ENCODE peak calls at places on chromosomes 6 and 20, in four cellular contexts. One of them, this sample, is unnamed.

GRCh38 chr6:35359744-35360348 is 17.5 kb downstream of the PPARD start:
- DNase-seq in GM12891: no peak
- DNase-seq in GM12878: no peak
- DNase-seq in K562: no peak
- DNase-seq in this sample: no peak

GRCh38 chr6:12116264-12116800 is 104.2 kb downstream of the HIVEP1 start:
- DNase-seq in GM12891: no peak
- DNase-seq in GM12878: no peak
- DNase-seq in K562: no peak
- DNase-seq in this sample: no peak

GRCh38 chr6:167968091-167968490 is 29.4 kb upstream of the KIF25 start:
- DNase-seq in GM12891: no peak
- DNase-seq in GM12878: no peak
- DNase-seq in K562: peak
- DNase-seq in this sample: no peak

GRCh38 chr6:23559587-23560343 is 566.2 kb upstream of the NRSN1 start:
- DNase-seq in GM12891: no peak
- DNase-seq in GM12878: no peak
- DNase-seq in K562: no peak
- DNase-seq in this sample: no peak

GRCh38 chr20:1085515-1086272 is 32.7 kb upstream of the PSMF1 start:
- DNase-seq in GM12891: no peak
- DNase-seq in GM12878: no peak
- DNase-seq in K562: peak
- DNase-seq in this sample: no peak

GRCh38 chr20:46122071-46122470 is 4.0 kb downstream of the CD40 start:
- DNase-seq in GM12891: no peak
- DNase-seq in GM12878: no peak
- DNase-seq in K562: no peak
- DNase-seq in this sample: no peak

GRCh38 chr6:111119550-111120329 is 32.4 kb downstream of the SLC16A10 start:
- DNase-seq in GM12891: no peak
- DNase-seq in GM12878: no peak
- DNase-seq in K562: no peak
- DNase-seq in this sample: no peak

GRCh38 chr20:58408603-58409246 is 19.7 kb downstream of the VAPB start:
- DNase-seq in GM12891: no peak
- DNase-seq in GM12878: no peak
- DNase-seq in K562: no peak
- DNase-seq in this sample: no peak

GRCh38 chr6:17871836-17872235 is 115.6 kb downstream of the KIF13A start:
- DNase-seq in GM12891: no peak
- DNase-seq in GM12878: no peak
- DNase-seq in K562: no peak
- DNase-seq in this sample: no peak

GRCh38 chr6:13220266-13220665 is 108.1 kb downstream of the TBC1D7 start:
- DNase-seq in GM12891: no peak
- DNase-seq in GM12878: no peak
- DNase-seq in K562: no peak
- DNase-seq in this sample: no peak

GRCh38 chr6:36334832-36335459 is 1.7 kb downstream of the BNIP5 start:
- DNase-seq in GM12891: no peak
- DNase-seq in GM12878: no peak
- DNase-seq in K562: no peak
- DNase-seq in this sample: no peak

GRCh38 chr20:17083738-17084137 is 143.1 kb upstream of the PCSK2 start:
- DNase-seq in GM12891: no peak
- DNase-seq in GM12878: no peak
- DNase-seq in K562: no peak
- DNase-seq in this sample: no peak

GRCh38 chr6:33630014-33630413 is 8.9 kb downstream of the ITPR3 start:
- DNase-seq in GM12891: no peak
- DNase-seq in GM12878: no peak
- DNase-seq in K562: no peak
- DNase-seq in this sample: no peak

GRCh38 chr20:46368902-46369268 is 37.5 kb downstream of the ELMO2 start:
- DNase-seq in GM12891: no peak
- DNase-seq in GM12878: no peak
- DNase-seq in K562: peak
- DNase-seq in this sample: no peak

GRCh38 chr6:121998631-121999030 is 400.8 kb upstream of the HSF2 start:
- DNase-seq in GM12891: no peak
- DNase-seq in GM12878: no peak
- DNase-seq in K562: no peak
- DNase-seq in this sample: no peak

GRCh38 chr20:56249244-56249955 is 868 bp downstream of the MC3R start:
- DNase-seq in GM12891: no peak
- DNase-seq in GM12878: no peak
- DNase-seq in K562: peak
- DNase-seq in this sample: peak

GRCh38 chr20:52484438-52484837 is 292.9 kb upstream of the ZFP64 start:
- DNase-seq in GM12891: no peak
- DNase-seq in GM12878: no peak
- DNase-seq in K562: no peak
- DNase-seq in this sample: no peak

GRCh38 chr20:57582432-57583288 is 21.8 kb downstream of the PCK1 start:
- DNase-seq in GM12891: no peak
- DNase-seq in GM12878: no peak
- DNase-seq in K562: peak
- DNase-seq in this sample: no peak

GRCh38 chr6:2872417-2873358 is 30.4 kb downstream of the SERPINB9 start:
- DNase-seq in GM12891: no peak
- DNase-seq in GM12878: no peak
- DNase-seq in K562: no peak
- DNase-seq in this sample: no peak

GRCh38 chr20:50628326-50628725 is 63.0 kb downstream of the RIPOR3 start:
- DNase-seq in GM12891: no peak
- DNase-seq in GM12878: no peak
- DNase-seq in K562: no peak
- DNase-seq in this sample: no peak

GRCh38 chr6:6592836-6593235 is 4.3 kb downstream of the LY86 start:
- DNase-seq in GM12891: no peak
- DNase-seq in GM12878: no peak
- DNase-seq in K562: no peak
- DNase-seq in this sample: peak

GRCh38 chr20:44706371-44707258 is 8.6 kb upstream of the CCN5 start:
- DNase-seq in GM12891: no peak
- DNase-seq in GM12878: no peak
- DNase-seq in K562: no peak
- DNase-seq in this sample: no peak

GRCh38 chr6:9921366-9921765 is 493.5 kb downstream of the TFAP2A start:
- DNase-seq in GM12891: no peak
- DNase-seq in GM12878: no peak
- DNase-seq in K562: no peak
- DNase-seq in this sample: no peak

GRCh38 chr6:83038246-83038645 is 27.4 kb downstream of the UBE3D start:
- DNase-seq in GM12891: no peak
- DNase-seq in GM12878: no peak
- DNase-seq in K562: no peak
- DNase-seq in this sample: no peak

GRCh38 chr20:19956976-19957375 is 60.2 kb upstream of the NAA20 start:
- DNase-seq in GM12891: no peak
- DNase-seq in GM12878: no peak
- DNase-seq in K562: no peak
- DNase-seq in this sample: no peak
- TF ChIP-seq SPI1 in GM12891: no peak
- TF ChIP-seq SPI1 in GM12878: no peak
- TF ChIP-seq SPI1 in K562: no peak
- TF ChIP-seq SPI1 in this sample: no peak

DNA sequence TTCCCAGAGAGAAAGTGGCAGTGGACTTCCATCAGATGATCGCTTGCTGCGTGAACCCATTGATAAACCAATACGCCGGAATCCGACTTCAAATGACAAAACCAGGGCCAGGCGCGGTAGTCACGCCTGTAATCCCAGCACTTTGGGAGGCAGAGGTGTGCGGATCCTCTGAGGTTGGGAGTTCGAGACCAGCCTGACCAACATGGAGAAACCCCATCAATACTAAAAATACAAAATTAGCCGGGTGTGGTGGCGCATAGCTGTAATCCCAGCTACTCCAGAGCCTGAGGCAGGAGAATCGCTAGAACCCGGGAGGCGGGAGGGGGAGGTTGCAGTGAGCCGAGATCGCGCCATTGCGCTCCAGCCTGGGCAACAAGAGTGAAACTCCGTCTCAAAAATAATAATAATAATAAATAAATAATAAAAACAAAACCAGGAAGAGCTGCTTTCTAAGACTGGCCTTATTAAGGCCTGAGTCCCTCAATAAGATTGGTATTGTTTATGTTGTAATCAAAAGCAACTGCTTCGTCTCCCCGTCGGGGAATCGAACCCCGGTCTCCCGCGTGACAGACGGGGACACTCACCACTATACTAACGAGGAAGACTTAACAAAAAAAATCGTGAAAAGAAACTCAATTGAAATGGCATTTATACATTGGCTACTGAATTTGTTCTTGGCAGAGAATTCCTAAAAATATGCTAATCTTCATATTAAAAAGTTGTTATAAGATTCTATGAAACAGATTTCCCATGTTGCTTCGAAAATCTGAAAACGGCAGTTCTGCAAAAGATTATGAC is 110.2 kb upstream of the ZNF184 start:
- DNase-seq in GM12891: no peak
- DNase-seq in GM12878: no peak
- DNase-seq in K562: peak
- DNase-seq in this sample: no peak
- TF ChIP-seq SPI1 in GM12891: no peak
- TF ChIP-seq SPI1 in GM12878: no peak
- TF ChIP-seq SPI1 in K562: no peak
- TF ChIP-seq SPI1 in this sample: no peak

GRCh38 chr6:132333639-132334516 is 67.4 kb downstream of the MOXD1 start:
- DNase-seq in GM12891: no peak
- DNase-seq in GM12878: no peak
- DNase-seq in K562: no peak
- DNase-seq in this sample: no peak
- TF ChIP-seq SPI1 in GM12891: no peak
- TF ChIP-seq SPI1 in GM12878: no peak
- TF ChIP-seq SPI1 in K562: no peak
- TF ChIP-seq SPI1 in this sample: no peak

DNA sequence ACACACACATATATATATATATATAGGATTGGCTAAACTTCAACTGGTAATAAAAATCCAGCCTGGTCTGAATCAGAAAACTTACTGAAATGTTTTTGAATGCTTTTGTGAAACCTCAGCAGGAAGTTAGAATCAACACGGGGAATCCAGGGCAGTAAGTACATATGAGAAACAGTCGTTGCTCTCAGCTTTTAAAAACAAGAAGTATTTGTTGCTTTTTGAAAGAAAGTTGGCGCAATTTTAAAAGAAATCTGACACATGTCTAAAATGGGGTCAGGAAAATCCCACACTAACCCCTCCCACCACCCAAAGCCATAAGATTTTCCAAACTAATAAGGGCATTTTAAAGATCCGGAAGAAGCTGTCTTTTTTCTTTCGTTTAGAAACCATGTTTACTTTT is 11.5 kb upstream of the CCDC170 start:
- DNase-seq in GM12891: no peak
- DNase-seq in GM12878: no peak
- DNase-seq in K562: no peak
- DNase-seq in this sample: peak
- TF ChIP-seq SPI1 in GM12891: no peak
- TF ChIP-seq SPI1 in GM12878: no peak
- TF ChIP-seq SPI1 in K562: no peak
- TF ChIP-seq SPI1 in this sample: no peak

GRCh38 chr20:22576273-22576672 is 8.1 kb downstream of the FOXA2 start:
- DNase-seq in GM12891: no peak
- DNase-seq in GM12878: no peak
- DNase-seq in K562: no peak
- DNase-seq in this sample: no peak

GRCh38 chr20:22575737-22576136 is 8.6 kb downstream of the FOXA2 start:
- DNase-seq in GM12891: no peak
- DNase-seq in GM12878: no peak
- DNase-seq in K562: no peak
- DNase-seq in this sample: no peak

GRCh38 chr20:22574545-22575086 is 9.8 kb downstream of the FOXA2 start:
- DNase-seq in GM12891: no peak
- DNase-seq in GM12878: no peak
- DNase-seq in K562: no peak
- DNase-seq in this sample: no peak

GRCh38 chr20:22576733-22577514 is 7.4 kb downstream of the FOXA2 start:
- DNase-seq in GM12891: no peak
- DNase-seq in GM12878: no peak
- DNase-seq in K562: no peak
- DNase-seq in this sample: no peak

GRCh38 chr20:22575087-22575721 is 9.2 kb downstream of the FOXA2 start:
- DNase-seq in GM12891: no peak
- DNase-seq in GM12878: no peak
- DNase-seq in K562: no peak
- DNase-seq in this sample: no peak
- TF ChIP-seq SPI1 in GM12891: no peak
- TF ChIP-seq SPI1 in GM12878: no peak
- TF ChIP-seq SPI1 in K562: no peak
- TF ChIP-seq SPI1 in this sample: no peak

GRCh38 chr20:32474009-32474716 is 111.0 kb downstream of the NOL4L start:
- DNase-seq in GM12891: no peak
- DNase-seq in GM12878: no peak
- DNase-seq in K562: no peak
- DNase-seq in this sample: no peak
- TF ChIP-seq SPI1 in GM12891: no peak
- TF ChIP-seq SPI1 in GM12878: no peak
- TF ChIP-seq SPI1 in K562: no peak
- TF ChIP-seq SPI1 in this sample: no peak

GRCh38 chr20:37147250-37147649 is 31.9 kb upstream of the RPN2 start:
- DNase-seq in GM12891: no peak
- DNase-seq in GM12878: no peak
- DNase-seq in K562: no peak
- DNase-seq in this sample: no peak

GRCh38 chr20:37145014-37145413 is 34.1 kb upstream of the RPN2 start:
- DNase-seq in GM12891: no peak
- DNase-seq in GM12878: no peak
- DNase-seq in K562: no peak
- DNase-seq in this sample: peak

GRCh38 chr20:37137547-37137946 is 41.6 kb upstream of the RPN2 start:
- DNase-seq in GM12891: no peak
- DNase-seq in GM12878: no peak
- DNase-seq in K562: no peak
- DNase-seq in this sample: no peak

DNA sequence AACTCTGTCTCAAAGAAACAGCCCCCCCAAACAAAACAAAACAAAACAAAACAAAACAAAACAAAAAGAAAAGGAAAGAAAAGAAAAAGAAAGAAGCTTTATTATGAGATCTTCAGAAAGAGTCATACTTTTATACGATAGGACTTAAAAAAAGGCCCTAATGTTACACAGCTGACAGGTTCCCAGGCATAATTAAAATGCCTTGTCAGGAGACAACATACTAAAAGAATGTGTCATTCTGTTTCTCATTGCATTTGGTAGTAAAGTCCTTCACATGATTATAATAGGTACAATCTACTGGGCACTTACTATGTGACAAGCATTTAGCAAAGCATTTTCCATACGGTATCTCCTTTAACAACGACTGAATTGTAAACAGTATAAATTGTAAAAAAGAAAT is 36.4 kb upstream of the RPN2 start:
- DNase-seq in GM12891: no peak
- DNase-seq in GM12878: no peak
- DNase-seq in K562: no peak
- DNase-seq in this sample: no peak
- TF ChIP-seq SPI1 in GM12891: no peak
- TF ChIP-seq SPI1 in GM12878: no peak
- TF ChIP-seq SPI1 in K562: no peak
- TF ChIP-seq SPI1 in this sample: no peak

This sample was measured in HL-60.